ENCODE peak calls at places on chromosome 5, in six cellular contexts. One of them, this sample, is unnamed. For H3K27me3, the result is how much of the 10 kb centered on the place peaks cover.

GRCh38 chr5:127303404-127303803 is 12.8 kb downstream of the MEGF10 start:
- DNase-seq in pancreas: no peak
- DNase-seq in psoas muscle: no peak
- DNase-seq in upper lobe of right lung: no peak
- DNase-seq in aorta: no peak
- DNase-seq in cardiac muscle cell: no peak
- DNase-seq in this sample: no peak

GRCh38 chr5:5289537-5289936 is 132.9 kb upstream of the ICE1 start:
- DNase-seq in pancreas: no peak
- DNase-seq in psoas muscle: no peak
- DNase-seq in upper lobe of right lung: no peak
- DNase-seq in aorta: no peak
- DNase-seq in cardiac muscle cell: no peak
- DNase-seq in this sample: no peak

GRCh38 chr5:15785636-15786035 is 285.7 kb downstream of the FBXL7 start:
- DNase-seq in pancreas: no peak
- DNase-seq in psoas muscle: no peak
- DNase-seq in upper lobe of right lung: no peak
- DNase-seq in aorta: no peak
- DNase-seq in cardiac muscle cell: no peak
- DNase-seq in this sample: no peak

GRCh38 chr5:111676496-111676895 is 80.5 kb downstream of the NREP start:
- DNase-seq in pancreas: no peak
- DNase-seq in psoas muscle: no peak
- DNase-seq in upper lobe of right lung: no peak
- DNase-seq in aorta: no peak
- DNase-seq in cardiac muscle cell: no peak
- DNase-seq in this sample: no peak

GRCh38 chr5:60092671-60093422 is 199.3 kb upstream of the PDE4D start:
- DNase-seq in pancreas: no peak
- DNase-seq in psoas muscle: no peak
- DNase-seq in upper lobe of right lung: no peak
- DNase-seq in aorta: no peak
- DNase-seq in cardiac muscle cell: no peak
- DNase-seq in this sample: no peak

GRCh38 chr5:149995385-149996085 is 4.9 kb downstream of the TIGD6 start:
- DNase-seq in pancreas: no peak
- DNase-seq in psoas muscle: peak
- DNase-seq in upper lobe of right lung: no peak
- DNase-seq in aorta: no peak
- DNase-seq in cardiac muscle cell: no peak
- DNase-seq in this sample: no peak

GRCh38 chr5:89769975-89770374 is 639.6 kb downstream of the CETN3 start:
- DNase-seq in pancreas: no peak
- DNase-seq in psoas muscle: no peak
- DNase-seq in upper lobe of right lung: no peak
- DNase-seq in aorta: no peak
- DNase-seq in cardiac muscle cell: peak
- DNase-seq in this sample: no peak

GRCh38 chr5:168710706-168711105 is 131.5 kb upstream of the PANK3 start:
- DNase-seq in pancreas: no peak
- DNase-seq in psoas muscle: no peak
- DNase-seq in upper lobe of right lung: no peak
- DNase-seq in aorta: no peak
- DNase-seq in cardiac muscle cell: no peak
- DNase-seq in this sample: no peak

GRCh38 chr5:65198777-65199120 is 283.0 kb downstream of the ADAMTS6 start:
- DNase-seq in pancreas: no peak
- DNase-seq in psoas muscle: no peak
- DNase-seq in upper lobe of right lung: no peak
- DNase-seq in aorta: no peak
- DNase-seq in cardiac muscle cell: peak
- DNase-seq in this sample: no peak

GRCh38 chr5:167294861-167295685 is 996.4 kb upstream of the WWC1 start:
- DNase-seq in pancreas: no peak
- DNase-seq in psoas muscle: no peak
- DNase-seq in upper lobe of right lung: no peak
- DNase-seq in aorta: no peak
- DNase-seq in cardiac muscle cell: peak
- DNase-seq in this sample: no peak

GRCh38 chr5:153352685-153353219 is 137.7 kb upstream of the GRIA1 start:
- DNase-seq in pancreas: no peak
- DNase-seq in psoas muscle: no peak
- DNase-seq in upper lobe of right lung: no peak
- DNase-seq in aorta: no peak
- DNase-seq in cardiac muscle cell: no peak
- DNase-seq in this sample: no peak

GRCh38 chr5:103255666-103256065 is 2.9 kb upstream of the MACIR start:
- DNase-seq in pancreas: no peak
- DNase-seq in psoas muscle: no peak
- DNase-seq in upper lobe of right lung: no peak
- DNase-seq in aorta: no peak
- DNase-seq in cardiac muscle cell: no peak
- DNase-seq in this sample: no peak

GRCh38 chr5:124148574-124148973 is 597.9 kb downstream of the ZNF608 start:
- DNase-seq in pancreas: no peak
- DNase-seq in psoas muscle: no peak
- DNase-seq in upper lobe of right lung: no peak
- DNase-seq in aorta: no peak
- DNase-seq in cardiac muscle cell: no peak
- DNase-seq in this sample: no peak

GRCh38 chr5:122195784-122196394 is 66.5 kb downstream of the ZNF474 start:
- DNase-seq in pancreas: no peak
- DNase-seq in psoas muscle: no peak
- DNase-seq in upper lobe of right lung: no peak
- DNase-seq in aorta: no peak
- DNase-seq in cardiac muscle cell: peak
- DNase-seq in this sample: no peak

GRCh38 chr5:65190328-65191053 is 291.2 kb downstream of the ADAMTS6 start:
- DNase-seq in pancreas: no peak
- DNase-seq in psoas muscle: no peak
- DNase-seq in upper lobe of right lung: no peak
- DNase-seq in aorta: no peak
- DNase-seq in cardiac muscle cell: peak
- DNase-seq in this sample: no peak

GRCh38 chr5:81579525-81579924 is 171.4 kb downstream of the SSBP2 start:
- DNase-seq in pancreas: no peak
- DNase-seq in psoas muscle: no peak
- DNase-seq in upper lobe of right lung: no peak
- DNase-seq in aorta: no peak
- DNase-seq in cardiac muscle cell: peak
- DNase-seq in this sample: no peak

GRCh38 chr5:106418196-106418595 is 1252.5 kb downstream of the EFNA5 start:
- DNase-seq in pancreas: no peak
- DNase-seq in psoas muscle: no peak
- DNase-seq in upper lobe of right lung: no peak
- DNase-seq in aorta: no peak
- DNase-seq in cardiac muscle cell: no peak
- DNase-seq in this sample: no peak

GRCh38 chr5:97243352-97243751 is 60.3 kb upstream of the RIOK2 start:
- DNase-seq in pancreas: no peak
- DNase-seq in psoas muscle: no peak
- DNase-seq in upper lobe of right lung: no peak
- DNase-seq in aorta: no peak
- DNase-seq in cardiac muscle cell: peak
- DNase-seq in this sample: no peak

GRCh38 chr5:151707566-151707965 is 20.9 kb upstream of the SPARC start:
- DNase-seq in pancreas: no peak
- DNase-seq in psoas muscle: no peak
- DNase-seq in upper lobe of right lung: no peak
- DNase-seq in aorta: no peak
- DNase-seq in cardiac muscle cell: no peak
- DNase-seq in this sample: no peak

GRCh38 chr5:80269991-80270438 is 14.2 kb upstream of the SERINC5 start:
- DNase-seq in pancreas: no peak
- DNase-seq in psoas muscle: no peak
- DNase-seq in upper lobe of right lung: no peak
- DNase-seq in aorta: no peak
- DNase-seq in cardiac muscle cell: no peak
- DNase-seq in this sample: no peak

GRCh38 chr5:143554194-143554717 is 150.8 kb upstream of the NR3C1 start:
- DNase-seq in pancreas: no peak
- DNase-seq in psoas muscle: no peak
- DNase-seq in upper lobe of right lung: no peak
- DNase-seq in aorta: no peak
- DNase-seq in cardiac muscle cell: peak
- DNase-seq in this sample: no peak

GRCh38 chr5:115179959-115180709 is 10.4 kb upstream of the TRIM36 start:
- DNase-seq in pancreas: peak
- DNase-seq in psoas muscle: no peak
- DNase-seq in upper lobe of right lung: peak
- DNase-seq in aorta: peak
- DNase-seq in cardiac muscle cell: peak
- DNase-seq in this sample: no peak

GRCh38 chr5:125140220-125140619 is 393.8 kb upstream of the ZNF608 start:
- DNase-seq in pancreas: no peak
- DNase-seq in psoas muscle: no peak
- DNase-seq in upper lobe of right lung: no peak
- DNase-seq in aorta: no peak
- DNase-seq in cardiac muscle cell: no peak
- DNase-seq in this sample: no peak

GRCh38 chr5:4191024-4191423 is 595.4 kb downstream of the IRX1 start:
- DNase-seq in pancreas: no peak
- DNase-seq in psoas muscle: no peak
- DNase-seq in upper lobe of right lung: no peak
- DNase-seq in aorta: no peak
- DNase-seq in cardiac muscle cell: no peak
- DNase-seq in this sample: no peak

GRCh38 chr5:14745753-14746152 is 81.2 kb downstream of the OTULIN start:
- DNase-seq in pancreas: no peak
- DNase-seq in psoas muscle: no peak
- DNase-seq in upper lobe of right lung: no peak
- DNase-seq in aorta: no peak
- DNase-seq in cardiac muscle cell: no peak
- DNase-seq in this sample: no peak

GRCh38 chr5:96017951-96018350 is 56.3 kb upstream of the ELL2 start:
- DNase-seq in pancreas: no peak
- DNase-seq in psoas muscle: no peak
- DNase-seq in upper lobe of right lung: no peak
- DNase-seq in aorta: no peak
- DNase-seq in cardiac muscle cell: peak
- DNase-seq in this sample: no peak
- H3K27me3 ChIP-seq in pancreas: under half
- H3K27me3 ChIP-seq in psoas muscle: under half
- H3K27me3 ChIP-seq in upper lobe of right lung: under half
- H3K27me3 ChIP-seq in aorta: under half
- H3K27me3 ChIP-seq in cardiac muscle cell: under half
- H3K27me3 ChIP-seq in this sample: under half

GRCh38 chr5:71932649-71933338 is 174.5 kb upstream of the MAP1B start:
- DNase-seq in pancreas: peak
- DNase-seq in psoas muscle: peak
- DNase-seq in upper lobe of right lung: no peak
- DNase-seq in aorta: peak
- DNase-seq in cardiac muscle cell: peak
- DNase-seq in this sample: peak
- H3K27me3 ChIP-seq in pancreas: under half
- H3K27me3 ChIP-seq in psoas muscle: under half
- H3K27me3 ChIP-seq in upper lobe of right lung: under half
- H3K27me3 ChIP-seq in aorta: under half
- H3K27me3 ChIP-seq in cardiac muscle cell: under half
- H3K27me3 ChIP-seq in this sample: under half

GRCh38 chr5:154473581-154474266 is 4.3 kb downstream of the HAND1 start:
- DNase-seq in pancreas: no peak
- DNase-seq in psoas muscle: no peak
- DNase-seq in upper lobe of right lung: no peak
- DNase-seq in aorta: no peak
- DNase-seq in cardiac muscle cell: no peak
- DNase-seq in this sample: no peak

GRCh38 chr5:154474267-154474956 is 3.6 kb downstream of the HAND1 start:
- DNase-seq in pancreas: no peak
- DNase-seq in psoas muscle: no peak
- DNase-seq in upper lobe of right lung: no peak
- DNase-seq in aorta: no peak
- DNase-seq in cardiac muscle cell: no peak
- DNase-seq in this sample: no peak

GRCh38 chr5:154470949-154471870 is 6.8 kb downstream of the HAND1 start:
- DNase-seq in pancreas: no peak
- DNase-seq in psoas muscle: no peak
- DNase-seq in upper lobe of right lung: no peak
- DNase-seq in aorta: no peak
- DNase-seq in cardiac muscle cell: no peak
- DNase-seq in this sample: no peak

GRCh38 chr5:154474957-154475334 is 3.1 kb downstream of the HAND1 start:
- DNase-seq in pancreas: no peak
- DNase-seq in psoas muscle: no peak
- DNase-seq in upper lobe of right lung: no peak
- DNase-seq in aorta: no peak
- DNase-seq in cardiac muscle cell: no peak
- DNase-seq in this sample: no peak

DNA sequence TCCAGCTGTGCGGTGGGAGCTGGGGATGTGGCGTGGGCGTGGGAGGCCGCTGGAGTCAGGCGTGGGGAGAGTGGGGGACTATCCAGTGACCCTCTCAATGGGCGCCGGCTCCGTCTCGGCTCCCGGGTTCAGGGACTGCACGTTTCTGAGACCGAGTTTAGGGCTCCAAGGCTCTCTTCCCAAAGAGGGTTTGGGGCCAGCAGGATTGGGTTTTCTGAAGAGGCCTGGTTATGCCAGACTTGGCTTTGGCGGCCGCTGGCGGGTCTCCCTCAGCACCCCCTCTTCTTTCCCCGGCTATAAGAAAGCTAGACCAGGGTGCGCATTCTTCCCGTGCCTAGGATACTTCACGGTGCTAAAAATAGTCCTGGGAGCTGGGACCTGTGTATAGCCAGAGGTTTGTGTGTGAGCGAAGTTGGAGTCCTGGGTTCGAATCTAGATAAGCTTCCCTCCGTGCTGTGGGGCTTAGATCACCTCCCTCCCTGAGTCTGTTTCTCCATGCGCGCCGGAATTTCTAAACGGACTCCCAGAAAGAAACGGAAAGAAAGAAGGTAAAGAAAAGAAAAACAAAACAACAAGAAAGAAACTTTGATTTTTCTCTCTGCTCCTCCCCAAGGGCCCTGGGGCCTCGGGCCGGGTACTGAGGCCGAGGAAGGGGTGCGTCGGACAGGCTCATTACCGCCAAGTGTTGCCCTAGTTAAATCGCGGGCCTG is 5.0 kb downstream of the HAND1 start:
- DNase-seq in pancreas: no peak
- DNase-seq in psoas muscle: no peak
- DNase-seq in upper lobe of right lung: no peak
- DNase-seq in aorta: no peak
- DNase-seq in cardiac muscle cell: no peak
- DNase-seq in this sample: no peak
- H3K27me3 ChIP-seq in pancreas: under half
- H3K27me3 ChIP-seq in psoas muscle: under half
- H3K27me3 ChIP-seq in upper lobe of right lung: half or more
- H3K27me3 ChIP-seq in aorta: under half
- H3K27me3 ChIP-seq in cardiac muscle cell: half or more
- H3K27me3 ChIP-seq in this sample: under half

DNA sequence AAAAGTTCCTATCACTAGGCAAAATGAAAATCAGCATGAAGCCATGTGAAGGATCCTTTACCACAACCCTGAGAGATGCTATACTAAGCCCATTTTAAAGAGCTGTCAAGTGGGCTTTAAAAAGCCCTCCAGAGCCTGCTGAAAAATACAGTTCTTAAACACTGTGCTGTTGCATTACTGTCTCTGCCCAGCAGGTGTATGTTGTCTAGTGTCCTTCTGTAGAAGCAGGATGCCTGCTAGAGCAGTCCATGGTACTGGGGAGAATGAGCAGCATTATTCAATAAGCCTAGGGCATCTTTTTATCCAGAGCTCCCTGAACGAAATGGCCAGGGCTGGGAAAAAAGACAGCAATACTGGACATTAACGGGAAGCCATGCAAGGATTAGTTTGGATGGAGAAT is 126.2 kb upstream of the PLCXD3 start:
- DNase-seq in pancreas: no peak
- DNase-seq in psoas muscle: no peak
- DNase-seq in upper lobe of right lung: no peak
- DNase-seq in aorta: no peak
- DNase-seq in cardiac muscle cell: peak
- DNase-seq in this sample: peak
- H3K27me3 ChIP-seq in pancreas: under half
- H3K27me3 ChIP-seq in psoas muscle: under half
- H3K27me3 ChIP-seq in upper lobe of right lung: under half
- H3K27me3 ChIP-seq in aorta: under half
- H3K27me3 ChIP-seq in cardiac muscle cell: under half
- H3K27me3 ChIP-seq in this sample: under half

This sample was measured in Caco-2.